ENCODE peak calls at places on chromosomes 3 and 15, in six cellular contexts. P is heart right ventricle, C is OCI-LY7, K is testis, N is SK-N-SH, H is AG04450. T is an unnamed sample. For H3K9me3, the result is how much of the 10 kb centered on the place peaks cover.

GRCh38 chr3:133828576-133829309 is 23.1 kb downstream of the SRPRB start:
- DNase-seq in P (peak), C (no peak), K (no peak), N (no peak), H (no peak), T (no peak)

GRCh38 chr15:32935139-32935538 is 217.3 kb downstream of the GREM1 start:
- DNase-seq in P (no peak), C (no peak), K (no peak), N (no peak), H (no peak), T (no peak)

GRCh38 chr3:43073836-43074220 is 32.1 kb downstream of the POMGNT2 start:
- DNase-seq in P (no peak), C (no peak), K (no peak), N (no peak), H (no peak), T (no peak)

GRCh38 chr3:13916375-13916774 is 36.5 kb upstream of the WNT7A start:
- DNase-seq in P (no peak), C (no peak), K (no peak), N (no peak), H (no peak), T (no peak)

GRCh38 chr3:86695752-86696151 is 295.2 kb downstream of the VGLL3 start:
- DNase-seq in P (no peak), C (no peak), K (peak), N (no peak), H (no peak), T (no peak)

GRCh38 chr3:127208483-127209100 is 15.7 kb downstream of the PRR23E start:
- DNase-seq in P (no peak), C (no peak), K (peak), N (no peak), H (no peak), T (no peak)

GRCh38 chr3:133956333-133956732 is 60.7 kb upstream of the RAB6B start:
- DNase-seq in P (peak), C (no peak), K (no peak), N (peak), H (no peak), T (no peak)

GRCh38 chr3:156290917-156291268 is 170.5 kb downstream of the KCNAB1 start:
- DNase-seq in P (no peak), C (no peak), K (no peak), N (no peak), H (no peak), T (no peak)

GRCh38 chr3:63400259-63400860 is 122.3 kb downstream of the SYNPR start:
- DNase-seq in P (no peak), C (no peak), K (no peak), N (no peak), H (no peak), T (no peak)

DNA sequence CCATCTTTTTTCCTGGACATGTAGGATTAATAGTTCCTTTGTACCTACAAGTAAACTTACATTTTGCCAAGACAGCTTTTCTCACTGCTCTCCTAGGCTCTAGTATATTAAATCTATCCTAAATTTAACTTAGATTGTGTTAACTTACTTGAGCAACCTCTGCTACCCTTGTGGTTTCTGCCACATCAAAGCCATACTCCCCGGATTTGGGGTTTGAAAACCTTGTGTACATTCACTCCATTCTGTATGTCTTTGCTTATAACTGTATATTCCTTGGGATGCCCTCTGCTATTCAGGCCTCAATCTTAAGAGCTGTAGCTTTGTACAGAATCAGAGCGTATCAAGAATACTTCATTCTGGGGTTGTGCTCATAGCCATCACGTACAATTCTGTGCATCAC is 60.4 kb downstream of the ARIH1 start:
- DNase-seq in P (no peak), C (no peak), K (no peak), N (no peak), H (no peak), T (no peak)
- H3K9me3 ChIP-seq in P (under half), C (under half), K (under half), N (under half), H (under half), T (under half)

DNA sequence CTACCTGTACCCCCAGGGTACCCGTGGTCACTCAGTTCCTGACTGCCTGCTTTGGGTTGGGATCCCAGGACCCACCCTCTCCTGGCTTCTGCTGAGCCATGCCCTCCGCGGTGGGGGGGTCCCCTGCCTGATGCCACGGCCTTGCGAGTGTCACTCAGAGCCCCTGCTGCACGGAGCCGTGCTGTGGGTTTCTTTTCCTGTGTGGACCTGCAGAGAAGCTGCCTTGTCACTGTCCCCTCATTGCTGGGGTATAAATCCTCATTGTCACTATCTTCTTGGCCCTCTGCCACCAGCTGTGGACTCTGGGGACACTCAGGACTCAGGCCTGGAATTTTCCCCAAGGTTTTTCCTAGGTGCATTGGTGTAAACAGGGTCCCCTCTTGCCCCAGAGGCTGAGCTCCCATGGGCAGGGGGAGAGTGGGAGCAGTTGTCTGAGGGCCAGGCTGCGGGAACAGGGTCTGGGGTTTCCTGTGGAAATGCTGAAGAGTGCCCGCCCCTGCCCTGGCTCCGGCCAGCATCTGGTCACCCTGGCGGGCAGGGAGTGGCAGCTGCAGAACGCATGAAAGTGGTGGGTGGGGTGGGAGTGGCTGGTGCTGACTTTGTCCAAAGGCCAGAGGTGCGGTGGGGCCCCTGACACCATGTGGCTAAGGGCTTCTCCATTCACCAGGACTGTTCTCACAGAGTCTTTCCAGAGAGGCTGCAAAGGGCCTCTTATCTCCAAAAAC is 191.7 kb downstream of the GOLGA6L6 start:
- DNase-seq in P (no peak), C (no peak), K (no peak), N (no peak), H (no peak), T (peak)
- H3K9me3 ChIP-seq in P (under half), C (under half), K (under half), N (under half), H (half or more), T (under half)

GRCh38 chr3:207973-208372 is 11.4 kb downstream of the CHL1 start:
- DNase-seq in P (no peak), C (no peak), K (no peak), N (no peak), H (no peak), T (no peak)
- H3K9me3 ChIP-seq in P (under half), C (under half), K (under half), N (under half), H (under half), T (under half)

GRCh38 chr3:141373768-141374526 is 5.6 kb downstream of the ZBTB38 start:
- DNase-seq in P (no peak), C (no peak), K (no peak), N (no peak), H (no peak), T (peak)
- H3K9me3 ChIP-seq in P (under half), C (under half), K (under half), N (under half), H (under half), T (under half)

DNA sequence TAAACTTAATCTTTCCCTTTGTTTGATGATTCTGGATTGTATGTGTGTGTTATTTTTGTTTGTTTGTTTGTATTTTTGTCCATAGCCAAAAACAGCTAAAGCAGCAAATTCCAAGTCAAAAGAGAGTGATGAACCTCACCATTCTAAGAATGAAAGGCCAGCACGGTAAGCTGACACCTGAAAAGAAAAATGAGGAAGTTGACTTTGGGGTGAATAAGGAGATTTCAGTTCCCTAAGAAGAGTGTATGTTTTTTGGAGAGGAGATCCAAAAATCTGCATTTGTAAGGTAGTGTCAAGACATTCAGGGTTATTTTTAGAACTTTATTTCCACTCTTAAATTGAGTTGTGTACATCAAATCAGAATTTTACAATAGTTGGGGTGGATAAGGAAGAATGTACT is 52.3 kb upstream of the UTS2B start:
- DNase-seq in P (no peak), C (peak), K (no peak), N (no peak), H (no peak), T (peak)
- H3K9me3 ChIP-seq in P (under half), C (under half), K (under half), N (under half), H (under half), T (under half)

GRCh38 chr15:23589012-23589411 is 23.5 kb downstream of the MKRN3 start:
- DNase-seq in P (no peak), C (no peak), K (no peak), N (no peak), H (no peak), T (no peak)

GRCh38 chr15:23588268-23588667 is 22.8 kb downstream of the MKRN3 start:
- DNase-seq in P (no peak), C (no peak), K (no peak), N (no peak), H (no peak), T (no peak)
- H3K9me3 ChIP-seq in P (under half), C (under half), K (under half), N (under half), H (under half), T (under half)

GRCh38 chr15:25175789-25176615 is 221.2 kb downstream of the SNRPN start:
- DNase-seq in P (peak), C (no peak), K (peak), N (peak), H (no peak), T (no peak)
- H3K9me3 ChIP-seq in P (under half), C (under half), K (under half), N (under half), H (half or more), T (under half)

T was measured in MM.1S.